ENCODE peak calls at places on chromosomes 3 and 15, in seven cellular contexts. Q, C, L, S, H, O and B are unnamed samples.

GRCh38 chr15:64013179-64014043 is 32.9 kb downstream of the DAPK2 start:
- DNase-seq in Q (no peak), C (no peak), L (no peak), S (no peak), H (no peak), O (no peak), B (no peak)

GRCh38 chr15:81335631-81336030 is 11.7 kb upstream of the STARD5 start:
- DNase-seq in Q (no peak), C (no peak), L (no peak), S (no peak), H (no peak), O (no peak), B (no peak)

GRCh38 chr3:69569520-69569919 is 169.7 kb upstream of the MITF start:
- DNase-seq in Q (no peak), C (no peak), L (no peak), S (no peak), H (no peak), O (no peak), B (no peak)

GRCh38 chr15:29970402-29970695 is 112.4 kb upstream of the GOLGA8J start:
- DNase-seq in Q (no peak), C (peak; percentile 47), L (no peak), S (no peak), H (no peak), O (no peak), B (no peak)

GRCh38 chr3:119543147-119543546 is 16.3 kb downstream of the CD80 start:
- DNase-seq in Q (no peak), C (no peak), L (no peak), S (no peak), H (no peak), O (no peak), B (no peak)

GRCh38 chr3:95655363-95655986 is 1158.9 kb upstream of the EPHA6 start:
- DNase-seq in Q (no peak), C (no peak), L (no peak), S (no peak), H (no peak), O (no peak), B (no peak)

GRCh38 chr15:75348034-75348562 is 1.3 kb downstream of the NEIL1 start:
- DNase-seq in Q (no peak), C (no peak), L (no peak), S (peak; percentile 38), H (no peak), O (no peak), B (no peak)

GRCh38 chr3:138051946-138052802 is 42.2 kb downstream of the CLDN18 start:
- DNase-seq in Q (no peak), C (no peak), L (no peak), S (peak; percentile 79), H (peak; percentile 34), O (peak; percentile 49), B (no peak)

GRCh38 chr3:178684881-178685590 is 148.8 kb downstream of the KCNMB2 start:
- DNase-seq in Q (no peak), C (no peak), L (no peak), S (peak; percentile 70), H (no peak), O (no peak), B (no peak)

GRCh38 chr15:48090666-48091065 is 30.1 kb upstream of the SLC24A5 start:
- DNase-seq in Q (no peak), C (no peak), L (no peak), S (no peak), H (no peak), O (no peak), B (no peak)

GRCh38 chr3:139084176-139084575 is 39.5 kb upstream of the PRR23C start:
- DNase-seq in Q (no peak), C (no peak), L (no peak), S (no peak), H (no peak), O (no peak), B (no peak)

GRCh38 chr15:81054236-81054635 is 53.5 kb downstream of the TLNRD1 start:
- DNase-seq in Q (no peak), C (no peak), L (no peak), S (no peak), H (no peak), O (peak; percentile 61), B (peak; percentile 40)

GRCh38 chr3:185103359-185104127 is 49.3 kb downstream of the C3orf70 start:
- DNase-seq in Q (no peak), C (no peak), L (no peak), S (no peak), H (no peak), O (no peak), B (no peak)

GRCh38 chr3:193134895-193135294 is 106.1 kb upstream of the PLAAT1 start:
- DNase-seq in Q (no peak), C (no peak), L (no peak), S (no peak), H (no peak), O (peak; percentile 73), B (peak; percentile 31)

GRCh38 chr3:9507586-9508578 is 45.7 kb downstream of the LHFPL4 start:
- DNase-seq in Q (no peak), C (no peak), L (no peak), S (no peak), H (no peak), O (no peak), B (no peak)

GRCh38 chr3:9500108-9501050 is 53.2 kb downstream of the LHFPL4 start:
- DNase-seq in Q (no peak), C (no peak), L (no peak), S (peak; percentile 90), H (peak; percentile 53), O (peak; percentile 53), B (no peak)

GRCh38 chr3:133880287-133880686 is 15.4 kb downstream of the RAB6B start:
- DNase-seq in Q (no peak), C (peak; percentile 29), L (no peak), S (no peak), H (no peak), O (no peak), B (no peak)

GRCh38 chr3:18732474-18732873 is 307.3 kb upstream of the SATB1 start:
- DNase-seq in Q (no peak), C (no peak), L (no peak), S (no peak), H (no peak), O (no peak), B (no peak)

GRCh38 chr3:42053476-42053875 is 37.7 kb upstream of the TRAK1 start:
- DNase-seq in Q (no peak), C (peak; percentile 93), L (no peak), S (no peak), H (peak; percentile 32), O (no peak), B (no peak)

GRCh38 chr3:146326875-146327543 is 76.1 kb upstream of the PLSCR4 start:
- DNase-seq in Q (peak; percentile 37), C (peak; percentile 54), L (peak; percentile 70), S (peak; percentile 41), H (peak; percentile 41), O (peak; percentile 68), B (peak; percentile 39)

GRCh38 chr3:186931487-186932280 is 1.4 kb downstream of the ST6GAL1 start:
- DNase-seq in Q (peak; percentile 31), C (peak; percentile 81), L (no peak), S (peak; percentile 49), H (peak; percentile 53), O (peak; percentile 39), B (peak; percentile 27)

DNA sequence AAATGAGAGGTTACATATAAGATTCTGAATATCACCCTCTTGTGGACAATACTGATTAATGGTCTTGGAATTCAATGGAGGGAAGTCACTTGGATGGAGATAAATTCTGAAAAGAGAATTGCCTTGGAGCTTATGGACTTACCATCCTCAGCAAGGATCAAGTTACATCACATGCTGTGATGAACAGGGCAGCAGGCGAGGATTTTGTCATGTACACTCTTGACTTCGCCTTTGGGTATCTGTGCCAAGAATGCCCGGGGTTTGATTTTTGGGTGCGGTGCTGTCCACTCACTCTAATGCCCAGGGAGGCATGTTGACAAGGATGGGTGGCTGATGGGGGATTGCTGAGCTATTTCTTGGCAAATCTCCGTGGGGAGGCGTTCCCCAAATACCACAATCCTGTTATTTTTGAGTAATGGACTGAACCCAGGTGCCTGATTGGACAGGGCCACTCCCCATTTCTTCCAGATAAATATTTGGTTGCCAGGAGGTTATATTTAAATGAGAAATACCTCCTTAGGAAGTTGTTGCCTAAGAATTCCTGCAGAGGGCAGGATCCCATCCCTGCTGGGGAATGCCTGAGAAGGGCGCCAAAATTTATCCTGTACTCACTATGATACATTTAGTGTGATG is 96.3 kb downstream of the TPRG1 start:
- DNase-seq in Q (no peak), C (no peak), L (no peak), S (peak; percentile 29), H (no peak), O (no peak), B (no peak)
- TF ChIP-seq CTCF in Q (no peak), C (no peak), L (no peak), S (peak; percentile 31), H (peak; percentile 11), O (peak; percentile 4), B (peak; percentile 31)

GRCh38 chr3:173913397-173913796 is 515.9 kb downstream of the NLGN1 start:
- DNase-seq in Q (no peak), C (no peak), L (no peak), S (peak; percentile 89), H (no peak), O (peak; percentile 23), B (no peak)
- H3K4me3 ChIP-seq in Q (no peak overlapping the region), C (no peak overlapping the region), L (no peak overlapping the region), S (no peak overlapping the region), H (no peak overlapping the region), O (no peak overlapping the region), B (no peak overlapping the region)

GRCh38 chr15:70151441-70151840 is 53.7 kb upstream of the TLE3 start:
- DNase-seq in Q (no peak), C (no peak), L (no peak), S (no peak), H (no peak), O (no peak), B (no peak)

GRCh38 chr15:70152070-70152480 is 54.4 kb upstream of the TLE3 start:
- DNase-seq in Q (no peak), C (no peak), L (peak; percentile 76), S (no peak), H (peak; percentile 78), O (no peak), B (no peak)

GRCh38 chr15:70153948-70154439 is 56.3 kb upstream of the TLE3 start:
- DNase-seq in Q (no peak), C (no peak), L (no peak), S (no peak), H (no peak), O (no peak), B (no peak)

GRCh38 chr15:70156781-70157261 is 59.1 kb upstream of the TLE3 start:
- DNase-seq in Q (peak; percentile 60), C (no peak), L (peak; percentile 86), S (no peak), H (peak; percentile 54), O (peak; percentile 32), B (no peak)

GRCh38 chr15:70154440-70155347 is 57.0 kb upstream of the TLE3 start:
- DNase-seq in Q (peak; percentile 55), C (no peak), L (peak; percentile 80), S (peak; percentile 71), H (no peak), O (no peak), B (no peak)
- TF ChIP-seq CTCF in Q (no peak), C (no peak), L (no peak), S (no peak), H (no peak), O (no peak), B (no peak)

DNA sequence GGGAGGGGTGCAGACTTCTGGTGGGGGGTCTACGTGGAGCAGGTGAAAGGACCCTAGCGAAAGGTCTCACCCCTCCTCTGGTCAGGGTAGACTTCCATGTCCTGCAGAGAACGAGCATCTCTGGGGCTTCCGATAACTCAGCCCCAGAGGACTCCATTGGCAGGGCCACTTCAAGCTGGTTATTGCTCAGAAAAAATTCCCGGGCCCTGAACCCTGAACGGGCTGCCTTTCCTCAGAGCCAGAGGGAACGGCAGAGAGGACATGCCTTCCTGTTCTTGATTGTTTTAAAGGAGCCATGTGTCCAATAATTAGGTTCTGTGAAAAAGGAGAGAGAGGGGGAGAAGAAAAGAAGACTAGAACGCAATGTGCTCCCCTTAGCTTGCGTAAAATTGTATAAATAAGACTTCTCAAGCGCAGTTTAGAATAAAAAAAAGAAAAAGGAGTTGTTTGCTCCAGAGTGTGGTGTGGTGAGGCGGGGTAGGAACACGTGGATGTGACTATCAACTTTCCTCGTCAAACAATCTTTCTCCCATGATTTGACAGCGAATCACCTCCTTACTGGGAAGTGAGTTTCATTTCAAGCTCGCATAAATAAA is 193.4 kb upstream of the UBE2E1 start:
- DNase-seq in Q (no peak), C (no peak), L (no peak), S (peak; percentile 41), H (no peak), O (peak; percentile 33), B (no peak)
- H3K4me3 ChIP-seq in Q (no peak overlapping the region), C (no peak overlapping the region), L (no peak overlapping the region), S (no peak overlapping the region), H (no peak overlapping the region), O (no peak overlapping the region), B (no peak overlapping the region)